ENCODE peak calls at places on chromosome 2, in eight cellular contexts. One of them, this sample, is unnamed. For H3K4me1, the result is how much of the 10 kb centered on the place peaks cover.

GRCh38 chr2:230691005-230691647 is 21.5 kb upstream of the CAB39 start:
- DNase-seq in iPS DF 6.9: peak
- DNase-seq in BE2C: no peak
- DNase-seq in A549: no peak
- DNase-seq in stomach: no peak
- DNase-seq in Panc1: no peak
- DNase-seq in adipocyte: peak
- DNase-seq in naive thymus-derived CD4-positive, alpha-beta T cell: no peak
- DNase-seq in this sample: no peak

GRCh38 chr2:12389354-12390045 is 327.2 kb upstream of the TRIB2 start:
- DNase-seq in iPS DF 6.9: no peak
- DNase-seq in naive thymus-derived CD4-positive, alpha-beta T cell: no peak
- DNase-seq in A549: no peak
- DNase-seq in stomach: no peak
- DNase-seq in adipocyte: no peak
- DNase-seq in BE2C: no peak
- DNase-seq in Panc1: no peak
- DNase-seq in this sample: no peak

GRCh38 chr2:119263656-119264055 is 40.0 kb downstream of the STEAP3 start:
- DNase-seq in stomach: no peak
- DNase-seq in BE2C: no peak
- DNase-seq in A549: no peak
- DNase-seq in Panc1: no peak
- DNase-seq in adipocyte: no peak
- DNase-seq in naive thymus-derived CD4-positive, alpha-beta T cell: no peak
- DNase-seq in iPS DF 6.9: no peak
- DNase-seq in this sample: no peak

GRCh38 chr2:152594022-152594712 is 123.1 kb downstream of the PRPF40A start:
- DNase-seq in Panc1: no peak
- DNase-seq in naive thymus-derived CD4-positive, alpha-beta T cell: no peak
- DNase-seq in iPS DF 6.9: no peak
- DNase-seq in adipocyte: no peak
- DNase-seq in A549: no peak
- DNase-seq in BE2C: no peak
- DNase-seq in stomach: no peak
- DNase-seq in this sample: no peak

GRCh38 chr2:235802542-235802941 is 308.7 kb downstream of the AGAP1 start:
- DNase-seq in adipocyte: no peak
- DNase-seq in A549: no peak
- DNase-seq in stomach: no peak
- DNase-seq in BE2C: no peak
- DNase-seq in Panc1: no peak
- DNase-seq in naive thymus-derived CD4-positive, alpha-beta T cell: no peak
- DNase-seq in iPS DF 6.9: no peak
- DNase-seq in this sample: no peak

GRCh38 chr2:46489430-46489829 is 10.1 kb downstream of the TMEM247 start:
- DNase-seq in adipocyte: no peak
- DNase-seq in iPS DF 6.9: no peak
- DNase-seq in A549: no peak
- DNase-seq in Panc1: no peak
- DNase-seq in BE2C: peak
- DNase-seq in naive thymus-derived CD4-positive, alpha-beta T cell: no peak
- DNase-seq in stomach: no peak
- DNase-seq in this sample: no peak

GRCh38 chr2:169260246-169260645 is 102.1 kb downstream of the LRP2 start:
- DNase-seq in adipocyte: no peak
- DNase-seq in iPS DF 6.9: peak
- DNase-seq in stomach: no peak
- DNase-seq in BE2C: no peak
- DNase-seq in A549: no peak
- DNase-seq in naive thymus-derived CD4-positive, alpha-beta T cell: no peak
- DNase-seq in Panc1: no peak
- DNase-seq in this sample: no peak

GRCh38 chr2:169106563-169107545 is 37.5 kb downstream of the DHRS9 start:
- DNase-seq in Panc1: no peak
- DNase-seq in iPS DF 6.9: no peak
- DNase-seq in adipocyte: no peak
- DNase-seq in BE2C: no peak
- DNase-seq in A549: no peak
- DNase-seq in naive thymus-derived CD4-positive, alpha-beta T cell: no peak
- DNase-seq in stomach: no peak
- DNase-seq in this sample: no peak

GRCh38 chr2:12883911-12884310 is 167.2 kb downstream of the TRIB2 start:
- DNase-seq in BE2C: no peak
- DNase-seq in stomach: no peak
- DNase-seq in adipocyte: peak
- DNase-seq in naive thymus-derived CD4-positive, alpha-beta T cell: no peak
- DNase-seq in iPS DF 6.9: no peak
- DNase-seq in A549: no peak
- DNase-seq in Panc1: no peak
- DNase-seq in this sample: no peak

GRCh38 chr2:206718296-206718695 is at the start of gene DYTN:
- DNase-seq in A549: no peak
- DNase-seq in naive thymus-derived CD4-positive, alpha-beta T cell: no peak
- DNase-seq in stomach: no peak
- DNase-seq in Panc1: no peak
- DNase-seq in BE2C: no peak
- DNase-seq in iPS DF 6.9: no peak
- DNase-seq in adipocyte: no peak
- DNase-seq in this sample: no peak

GRCh38 chr2:101120124-101120996 is 30.8 kb downstream of the TBC1D8 start:
- DNase-seq in stomach: peak
- DNase-seq in BE2C: peak
- DNase-seq in adipocyte: peak
- DNase-seq in A549: peak
- DNase-seq in naive thymus-derived CD4-positive, alpha-beta T cell: no peak
- DNase-seq in iPS DF 6.9: no peak
- DNase-seq in Panc1: no peak
- DNase-seq in this sample: no peak

GRCh38 chr2:9345343-9345742 is 78.0 kb downstream of the ITGB1BP1 start:
- DNase-seq in BE2C: no peak
- DNase-seq in adipocyte: no peak
- DNase-seq in A549: no peak
- DNase-seq in stomach: no peak
- DNase-seq in naive thymus-derived CD4-positive, alpha-beta T cell: no peak
- DNase-seq in iPS DF 6.9: no peak
- DNase-seq in Panc1: no peak
- DNase-seq in this sample: no peak

GRCh38 chr2:178008636-178009289 is 63.8 kb downstream of the PDE11A start:
- DNase-seq in naive thymus-derived CD4-positive, alpha-beta T cell: no peak
- DNase-seq in BE2C: peak
- DNase-seq in stomach: peak
- DNase-seq in iPS DF 6.9: no peak
- DNase-seq in Panc1: no peak
- DNase-seq in adipocyte: peak
- DNase-seq in A549: no peak
- DNase-seq in this sample: no peak

GRCh38 chr2:179749210-179749609 is 112.2 kb downstream of the ZNF385B start:
- DNase-seq in BE2C: no peak
- DNase-seq in A549: no peak
- DNase-seq in naive thymus-derived CD4-positive, alpha-beta T cell: no peak
- DNase-seq in Panc1: no peak
- DNase-seq in stomach: no peak
- DNase-seq in iPS DF 6.9: no peak
- DNase-seq in adipocyte: peak
- DNase-seq in this sample: no peak

GRCh38 chr2:237712477-237713377 is 85.3 kb downstream of the LRRFIP1 start:
- DNase-seq in A549: no peak
- DNase-seq in Panc1: no peak
- DNase-seq in adipocyte: no peak
- DNase-seq in BE2C: no peak
- DNase-seq in stomach: no peak
- DNase-seq in iPS DF 6.9: no peak
- DNase-seq in naive thymus-derived CD4-positive, alpha-beta T cell: no peak
- DNase-seq in this sample: no peak
- H3K4me1 ChIP-seq in A549: under half
- H3K4me1 ChIP-seq in Panc1: under half
- H3K4me1 ChIP-seq in adipocyte: under half
- H3K4me1 ChIP-seq in BE2C: under half
- H3K4me1 ChIP-seq in stomach: under half
- H3K4me1 ChIP-seq in iPS DF 6.9: under half
- H3K4me1 ChIP-seq in naive thymus-derived CD4-positive, alpha-beta T cell: under half
- H3K4me1 ChIP-seq in this sample: under half

DNA sequence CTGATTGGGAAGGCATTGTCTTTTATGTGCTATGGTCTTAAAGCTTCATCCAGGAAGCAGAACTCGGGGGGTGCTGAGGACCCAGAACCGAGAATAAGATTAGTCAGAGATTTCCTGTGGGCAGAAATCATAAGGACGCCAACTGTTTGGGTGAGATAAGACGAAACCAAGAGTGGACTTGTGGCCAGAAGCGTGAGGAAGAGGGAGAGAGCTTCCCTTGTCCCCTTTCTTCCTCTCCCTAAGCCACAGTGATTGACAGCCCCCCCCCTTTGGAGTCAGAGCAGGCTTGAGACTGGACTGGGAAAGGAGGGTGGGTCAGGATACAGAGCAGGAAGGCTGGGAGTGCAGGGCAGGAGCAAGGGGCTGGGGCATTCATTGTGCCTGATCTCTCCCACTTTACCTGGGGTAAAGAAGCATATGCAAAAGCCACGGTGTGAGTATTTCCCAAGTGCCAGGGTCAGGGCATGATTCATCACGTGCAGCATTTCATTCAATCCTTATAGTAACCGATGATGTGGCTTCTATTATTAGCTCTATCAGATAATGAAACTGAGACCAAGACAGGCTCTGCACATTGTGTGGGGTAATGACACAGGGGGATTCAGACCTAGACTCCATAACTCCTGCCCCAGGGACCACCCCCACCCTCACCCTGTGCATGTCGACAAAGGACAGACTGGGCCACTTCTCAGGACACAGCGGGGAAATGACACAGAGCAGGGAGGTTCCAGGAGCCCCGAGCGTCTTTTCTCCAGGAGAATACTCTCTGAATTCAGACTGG is 3.0 kb upstream of the IL1RN start:
- DNase-seq in stomach: no peak
- DNase-seq in A549: no peak
- DNase-seq in BE2C: no peak
- DNase-seq in adipocyte: peak
- DNase-seq in naive thymus-derived CD4-positive, alpha-beta T cell: no peak
- DNase-seq in iPS DF 6.9: no peak
- DNase-seq in Panc1: no peak
- DNase-seq in this sample: no peak
- H3K4me1 ChIP-seq in stomach: under half
- H3K4me1 ChIP-seq in A549: under half
- H3K4me1 ChIP-seq in BE2C: under half
- H3K4me1 ChIP-seq in adipocyte: under half
- H3K4me1 ChIP-seq in naive thymus-derived CD4-positive, alpha-beta T cell: under half
- H3K4me1 ChIP-seq in iPS DF 6.9: under half
- H3K4me1 ChIP-seq in Panc1: under half
- H3K4me1 ChIP-seq in this sample: under half

DNA sequence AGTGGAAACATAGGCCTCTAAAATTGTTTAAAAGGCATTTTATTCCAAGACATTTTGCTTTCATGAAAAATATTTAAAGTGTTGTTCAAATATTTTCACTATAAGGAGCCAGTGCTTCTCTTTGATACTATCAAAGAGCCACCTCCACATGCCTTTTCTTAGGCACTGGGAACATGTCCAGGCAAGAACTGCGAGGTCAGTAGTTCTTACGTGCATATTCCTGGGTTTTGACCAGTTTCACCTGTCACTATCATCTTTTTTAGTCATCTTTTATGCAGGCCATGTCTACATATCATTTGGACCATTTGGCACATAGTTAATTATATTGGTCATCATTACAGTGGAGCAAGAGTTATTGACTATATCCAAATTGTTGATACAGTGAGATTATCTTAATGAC is 195.3 kb downstream of the CCDC85A start:
- DNase-seq in stomach: no peak
- DNase-seq in BE2C: no peak
- DNase-seq in adipocyte: no peak
- DNase-seq in A549: no peak
- DNase-seq in Panc1: no peak
- DNase-seq in naive thymus-derived CD4-positive, alpha-beta T cell: no peak
- DNase-seq in iPS DF 6.9: no peak
- DNase-seq in this sample: no peak
- H3K4me1 ChIP-seq in stomach: under half
- H3K4me1 ChIP-seq in BE2C: under half
- H3K4me1 ChIP-seq in adipocyte: under half
- H3K4me1 ChIP-seq in A549: under half
- H3K4me1 ChIP-seq in Panc1: under half
- H3K4me1 ChIP-seq in naive thymus-derived CD4-positive, alpha-beta T cell: under half
- H3K4me1 ChIP-seq in iPS DF 6.9: under half
- H3K4me1 ChIP-seq in this sample: under half

GRCh38 chr2:54549912-54550518 is 93.9 kb downstream of the SPTBN1 start:
- DNase-seq in A549: no peak
- DNase-seq in naive thymus-derived CD4-positive, alpha-beta T cell: no peak
- DNase-seq in adipocyte: no peak
- DNase-seq in BE2C: no peak
- DNase-seq in Panc1: no peak
- DNase-seq in iPS DF 6.9: no peak
- DNase-seq in stomach: no peak
- DNase-seq in this sample: no peak

GRCh38 chr2:54551123-54551756 is 95.1 kb downstream of the SPTBN1 start:
- DNase-seq in adipocyte: no peak
- DNase-seq in iPS DF 6.9: no peak
- DNase-seq in A549: no peak
- DNase-seq in BE2C: no peak
- DNase-seq in naive thymus-derived CD4-positive, alpha-beta T cell: no peak
- DNase-seq in Panc1: no peak
- DNase-seq in stomach: peak
- DNase-seq in this sample: no peak

GRCh38 chr2:54550523-54550922 is 94.4 kb downstream of the SPTBN1 start:
- DNase-seq in iPS DF 6.9: no peak
- DNase-seq in naive thymus-derived CD4-positive, alpha-beta T cell: no peak
- DNase-seq in BE2C: no peak
- DNase-seq in Panc1: no peak
- DNase-seq in adipocyte: no peak
- DNase-seq in stomach: no peak
- DNase-seq in A549: no peak
- DNase-seq in this sample: no peak

GRCh38 chr2:54555318-54555837 is 99.3 kb downstream of the SPTBN1 start:
- DNase-seq in naive thymus-derived CD4-positive, alpha-beta T cell: no peak
- DNase-seq in Panc1: no peak
- DNase-seq in iPS DF 6.9: no peak
- DNase-seq in adipocyte: no peak
- DNase-seq in stomach: no peak
- DNase-seq in BE2C: no peak
- DNase-seq in A549: no peak
- DNase-seq in this sample: no peak

DNA sequence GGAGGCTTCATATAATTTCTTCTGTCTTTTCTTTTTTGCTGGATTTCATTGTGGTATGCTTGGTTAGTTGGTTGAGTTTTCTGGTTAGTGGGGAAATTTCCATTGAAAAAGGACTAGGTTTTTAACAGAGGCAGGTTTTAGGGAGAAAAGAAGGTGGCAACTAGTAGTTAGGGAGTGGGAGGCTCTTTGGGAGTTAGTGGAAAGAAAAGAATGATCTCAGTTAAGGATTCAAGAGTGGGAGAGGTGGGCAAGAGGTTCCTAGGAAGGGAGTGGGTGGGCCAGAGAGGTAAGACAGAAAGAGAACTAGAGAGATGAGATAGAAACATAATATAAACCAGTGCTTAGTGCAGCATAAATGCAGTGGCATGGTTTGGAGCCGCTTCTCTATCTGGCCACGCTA is 96.9 kb downstream of the SPTBN1 start:
- DNase-seq in Panc1: no peak
- DNase-seq in A549: no peak
- DNase-seq in naive thymus-derived CD4-positive, alpha-beta T cell: no peak
- DNase-seq in iPS DF 6.9: no peak
- DNase-seq in adipocyte: no peak
- DNase-seq in BE2C: no peak
- DNase-seq in stomach: no peak
- DNase-seq in this sample: no peak
- H3K4me1 ChIP-seq in Panc1: under half
- H3K4me1 ChIP-seq in A549: under half
- H3K4me1 ChIP-seq in naive thymus-derived CD4-positive, alpha-beta T cell: under half
- H3K4me1 ChIP-seq in iPS DF 6.9: under half
- H3K4me1 ChIP-seq in adipocyte: under half
- H3K4me1 ChIP-seq in BE2C: under half
- H3K4me1 ChIP-seq in stomach: under half
- H3K4me1 ChIP-seq in this sample: under half